ENCODE peak calls at places on chromosomes 12 and 14, in ten cellular contexts. U is mammary epithelial cell, J is HL-60, A is activated gamma-delta T cell treated with Interleukin-2 at 50 U/mL for 16 hours, Z is psoas muscle, G is RPMI8226, L is activated T-helper 1 cell treated with Interleukin-2 at 50 U/mL for 16 hours, B is astrocyte of the spinal cord, V is aorta, Y is HFFc6. X is an unnamed sample.

GRCh38 chr12:51521554-51522276 is 69.3 kb upstream of the SCN8A start:
- DNase-seq in U (no peak), J (no peak), A (no peak), Z (no peak), G (peak), L (no peak), B (peak), V (no peak), Y (no peak), X (no peak)

GRCh38 chr12:57160741-57161140 is 13.3 kb upstream of the LRP1-AS start:
- DNase-seq in U (no peak), J (no peak), A (no peak), Z (no peak), G (no peak), L (no peak), B (no peak), V (no peak), Y (no peak), X (no peak)

GRCh38 chr12:109873653-109874052 is 6.7 kb downstream of the GLTP start:
- DNase-seq in U (no peak), J (no peak), A (no peak), Z (no peak), G (no peak), L (no peak), B (no peak), V (no peak), Y (no peak), X (no peak)

GRCh38 chr12:124777399-124778372 is 86.0 kb downstream of the SCARB1 start:
- DNase-seq in U (no peak), J (no peak), A (no peak), Z (peak), G (no peak), L (no peak), B (no peak), V (no peak), Y (no peak), X (no peak)

GRCh38 chr12:62813031-62813829 is 121.7 kb downstream of the PPM1H start:
- DNase-seq in U (peak), J (peak), A (peak), Z (peak), G (peak), L (no peak), B (peak), V (peak), Y (peak), X (no peak)

GRCh38 chr14:55430024-55430690 is 10.3 kb downstream of the TBPL2 start:
- DNase-seq in U (peak), J (no peak), A (peak), Z (no peak), G (peak), L (no peak), B (peak), V (no peak), Y (peak), X (no peak)

GRCh38 chr12:6332459-6332858 is 9.4 kb downstream of the TNFRSF1A start:
- DNase-seq in U (peak), J (no peak), A (no peak), Z (no peak), G (no peak), L (no peak), B (peak), V (no peak), Y (peak), X (no peak)

GRCh38 chr12:103751600-103751999 is 89.4 kb downstream of the NT5DC3 start:
- DNase-seq in U (no peak), J (no peak), A (no peak), Z (no peak), G (no peak), L (no peak), B (no peak), V (no peak), Y (no peak), X (no peak)

GRCh38 chr12:29731556-29731955 is 52.2 kb downstream of the TMTC1 start:
- DNase-seq in U (no peak), J (no peak), A (no peak), Z (no peak), G (no peak), L (no peak), B (no peak), V (no peak), Y (no peak), X (no peak)

GRCh38 chr12:34292736-34293625 is 270.7 kb downstream of the ALG10 start:
- DNase-seq in U (no peak), J (no peak), A (no peak), Z (no peak), G (peak), L (no peak), B (no peak), V (peak), Y (no peak), X (no peak)

GRCh38 chr12:109112720-109113465 is 3.5 kb upstream of the ACACB start:
- DNase-seq in U (no peak), J (no peak), A (no peak), Z (no peak), G (no peak), L (no peak), B (no peak), V (no peak), Y (no peak), X (no peak)

GRCh38 chr14:54381821-54382220 is 15.0 kb upstream of the CDKN3 start:
- DNase-seq in U (no peak), J (no peak), A (no peak), Z (no peak), G (no peak), L (no peak), B (no peak), V (no peak), Y (no peak), X (no peak)

GRCh38 chr12:114835031-114835430 is 151.1 kb upstream of the TBX3 start:
- DNase-seq in U (peak), J (no peak), A (no peak), Z (no peak), G (no peak), L (no peak), B (peak), V (no peak), Y (peak), X (no peak)

GRCh38 chr12:132491349-132491663 is 1.4 kb downstream of the FBRSL1 start:
- DNase-seq in U (no peak), J (no peak), A (no peak), Z (no peak), G (no peak), L (no peak), B (no peak), V (no peak), Y (no peak), X (no peak)

GRCh38 chr12:113298472-113298817 is 36.5 kb downstream of the SLC8B1 start:
- DNase-seq in U (no peak), J (no peak), A (no peak), Z (peak), G (no peak), L (no peak), B (no peak), V (no peak), Y (no peak), X (no peak)

GRCh38 chr12:26124491-26125450 is at the start of gene BHLHE41:
- DNase-seq in U (peak), J (no peak), A (no peak), Z (peak), G (peak), L (no peak), B (peak), V (peak), Y (peak), X (no peak)

GRCh38 chr12:129927316-129927900 is 23.6 kb upstream of the TMEM132D start:
- DNase-seq in U (no peak), J (no peak), A (no peak), Z (no peak), G (no peak), L (no peak), B (no peak), V (no peak), Y (no peak), X (no peak)

GRCh38 chr12:9707356-9707755 is 25.5 kb downstream of the CLECL1 start:
- DNase-seq in U (no peak), J (no peak), A (no peak), Z (no peak), G (peak), L (no peak), B (no peak), V (no peak), Y (no peak), X (no peak)

GRCh38 chr12:130806574-130806973 is 32.5 kb downstream of the STX2 start:
- DNase-seq in U (peak), J (no peak), A (no peak), Z (no peak), G (no peak), L (no peak), B (no peak), V (no peak), Y (no peak), X (no peak)

GRCh38 chr14:68719634-68720384 is 73.1 kb downstream of the ZFP36L1 start:
- DNase-seq in U (no peak), J (no peak), A (peak), Z (no peak), G (no peak), L (no peak), B (no peak), V (no peak), Y (no peak), X (no peak)

GRCh38 chr12:97752129-97752528 is 289.5 kb downstream of the RMST start:
- DNase-seq in U (peak), J (no peak), A (no peak), Z (no peak), G (no peak), L (no peak), B (no peak), V (no peak), Y (no peak), X (no peak)

GRCh38 chr12:52436000-52436827 is 2.0 kb upstream of the KRT75 start:
- DNase-seq in U (peak), J (no peak), A (no peak), Z (no peak), G (no peak), L (no peak), B (peak), V (no peak), Y (no peak), X (no peak)

GRCh38 chr14:25411933-25412757 is 362.2 kb upstream of the STXBP6 start:
- DNase-seq in U (no peak), J (no peak), A (no peak), Z (no peak), G (no peak), L (no peak), B (peak), V (no peak), Y (no peak), X (no peak)

GRCh38 chr14:52960627-52961026 is 9.8 kb upstream of the FERMT2 start:
- DNase-seq in U (no peak), J (no peak), A (no peak), Z (no peak), G (no peak), L (no peak), B (no peak), V (no peak), Y (no peak), X (no peak)

GRCh38 chr14:36771256-36771655 is 109.6 kb downstream of the PAX9 start:
- DNase-seq in U (no peak), J (no peak), A (no peak), Z (no peak), G (no peak), L (no peak), B (no peak), V (no peak), Y (no peak), X (no peak)

GRCh38 chr14:74954232-74954946 is 1.0 kb downstream of the PGF start:
- DNase-seq in U (no peak), J (no peak), A (no peak), Z (no peak), G (no peak), L (no peak), B (no peak), V (peak), Y (no peak), X (no peak)

GRCh38 chr14:70032447-70032846 is 153.2 kb downstream of the SMOC1 start:
- DNase-seq in U (no peak), J (no peak), A (no peak), Z (no peak), G (no peak), L (no peak), B (no peak), V (no peak), Y (no peak), X (no peak)

GRCh38 chr12:66352197-66352596 is 49.9 kb downstream of the HELB start:
- DNase-seq in U (no peak), J (peak), A (no peak), Z (no peak), G (no peak), L (no peak), B (no peak), V (no peak), Y (peak), X (no peak)

GRCh38 chr14:35669782-35670181 is 135.8 kb downstream of the INSM2 start:
- DNase-seq in U (peak), J (no peak), A (no peak), Z (no peak), G (no peak), L (no peak), B (peak), V (no peak), Y (peak), X (no peak)

GRCh38 chr14:102055181-102055901 is 31.5 kb downstream of the HSP90AA1 start:
- DNase-seq in U (peak), J (no peak), A (no peak), Z (no peak), G (no peak), L (no peak), B (peak), V (no peak), Y (peak), X (no peak)

GRCh38 chr12:106108187-106108816 is 30.5 kb downstream of the NUAK1 start:
- DNase-seq in U (no peak), J (no peak), A (no peak), Z (no peak), G (no peak), L (no peak), B (peak), V (no peak), Y (no peak), X (no peak)